ENCODE peak calls at places on chromosomes 1 and 21, in seven cellular contexts. I is MM.1S, Q is GM23248, S is OCI-LY7, K is HCT116, R is SK-N-SH, M is neural progenitor cell. N is an unnamed sample.

GRCh38 chr1:10514490-10515235 is 39.9 kb downstream of the PEX14 start:
- DNase-seq in I (no peak), Q (peak; percentile 63), S (no peak), K (peak; percentile 29), R (peak; percentile 66), M (peak; percentile 76), N (peak; percentile 59)

GRCh38 chr1:38858833-38859560 is 575 bp downstream of the RRAGC start:
- DNase-seq in I (peak; percentile 79), Q (peak; percentile 89), S (peak; percentile 65), K (peak; percentile 21), R (peak; percentile 62), M (no peak), N (peak; percentile 77)

GRCh38 chr1:153548722-153549695 is at the start of gene S100A3:
- DNase-seq in I (no peak), Q (peak; percentile 96), S (no peak), K (no peak), R (no peak), M (no peak), N (peak; percentile 73)

GRCh38 chr1:29974345-29974744 is 738.0 kb downstream of the PTPRU start:
- DNase-seq in I (no peak), Q (peak; percentile 74), S (no peak), K (peak; percentile 16), R (no peak), M (peak; percentile 32), N (no peak)

GRCh38 chr1:119782541-119783338 is 14.0 kb upstream of the HMGCS2 start:
- DNase-seq in I (no peak), Q (no peak), S (no peak), K (no peak), R (no peak), M (no peak), N (no peak)

GRCh38 chr1:43937179-43937865 is 3.7 kb downstream of the ARTN start:
- DNase-seq in I (no peak), Q (no peak), S (no peak), K (no peak), R (no peak), M (no peak), N (no peak)

GRCh38 chr1:156816561-156817328 is at the start of gene SH2D2A:
- DNase-seq in I (peak; percentile 92), Q (peak; percentile 58), S (peak; percentile 84), K (no peak), R (no peak), M (no peak), N (no peak)

GRCh38 chr1:201050515-201051277 is 27.2 kb upstream of the KIF21B start:
- DNase-seq in I (no peak), Q (peak; percentile 78), S (no peak), K (no peak), R (no peak), M (no peak), N (peak; percentile 28)

GRCh38 chr1:12215562-12215961 is 14.3 kb upstream of the VPS13D start:
- DNase-seq in I (no peak), Q (no peak), S (no peak), K (no peak), R (no peak), M (no peak), N (no peak)

GRCh38 chr1:211813590-211813989 is 17.0 kb downstream of the LPGAT1 start:
- DNase-seq in I (no peak), Q (peak; percentile 17), S (no peak), K (no peak), R (no peak), M (no peak), N (peak; percentile 14)

GRCh38 chr1:27556781-27557595 is 47.0 kb downstream of the AHDC1 start:
- DNase-seq in I (peak; percentile 73), Q (peak; percentile 98), S (peak; percentile 77), K (peak; percentile 77), R (peak; percentile 94), M (peak; percentile 88), N (peak; percentile 95)

GRCh38 chr1:226203693-226204092 is 17.2 kb upstream of the ACBD3 start:
- DNase-seq in I (no peak), Q (no peak), S (peak; percentile 31), K (no peak), R (no peak), M (no peak), N (no peak)

GRCh38 chr1:162018418-162018817 is 5.3 kb downstream of the OLFML2B start:
- DNase-seq in I (no peak), Q (no peak), S (no peak), K (no peak), R (no peak), M (no peak), N (no peak)

GRCh38 chr1:180249725-180250498 is 19.8 kb downstream of the LHX4 start:
- DNase-seq in I (no peak), Q (no peak), S (no peak), K (no peak), R (no peak), M (no peak), N (no peak)

GRCh38 chr1:193905288-193906085 is 719.1 kb upstream of the B3GALT2 start:
- DNase-seq in I (no peak), Q (no peak), S (no peak), K (no peak), R (no peak), M (no peak), N (no peak)

GRCh38 chr1:92822907-92823306 is 8.9 kb upstream of the RPL5 start:
- DNase-seq in I (no peak), Q (peak; percentile 39), S (no peak), K (no peak), R (no peak), M (peak; percentile 7), N (peak; percentile 40)

GRCh38 chr1:236400061-236400638 is 6.1 kb downstream of the EDARADD start:
- DNase-seq in I (no peak), Q (no peak), S (no peak), K (no peak), R (no peak), M (peak; percentile 63), N (no peak)

GRCh38 chr1:1752190-1752589 is 26.1 kb downstream of the NADK start:
- DNase-seq in I (no peak), Q (no peak), S (no peak), K (no peak), R (no peak), M (no peak), N (no peak)

GRCh38 chr1:39348278-39348677 is 143.2 kb upstream of the BMP8A start:
- DNase-seq in I (no peak), Q (no peak), S (no peak), K (no peak), R (no peak), M (no peak), N (no peak)

GRCh38 chr1:65159801-65160523 is 12.0 kb downstream of the AK4 start:
- DNase-seq in I (no peak), Q (no peak), S (no peak), K (no peak), R (no peak), M (no peak), N (no peak)

GRCh38 chr1:202144510-202145324 is at the start of gene ARL8A:
- DNase-seq in I (peak; percentile 67), Q (peak; percentile 80), S (peak; percentile 73), K (no peak), R (peak; percentile 93), M (peak; percentile 87), N (peak; percentile 84)

GRCh38 chr1:186165303-186165702 is 209.8 kb downstream of the TPR start:
- DNase-seq in I (no peak), Q (peak; percentile 42), S (no peak), K (no peak), R (no peak), M (no peak), N (no peak)

GRCh38 chr1:226372885-226373284 is 35.0 kb downstream of the PARP1 start:
- DNase-seq in I (no peak), Q (no peak), S (no peak), K (no peak), R (no peak), M (no peak), N (no peak)

GRCh38 chr1:150162862-150163706 is 13.4 kb downstream of the PLEKHO1 start:
- DNase-seq in I (no peak), Q (peak; percentile 98), S (peak; percentile 49), K (no peak), R (peak; percentile 71), M (peak; percentile 89), N (peak; percentile 96)

DNA sequence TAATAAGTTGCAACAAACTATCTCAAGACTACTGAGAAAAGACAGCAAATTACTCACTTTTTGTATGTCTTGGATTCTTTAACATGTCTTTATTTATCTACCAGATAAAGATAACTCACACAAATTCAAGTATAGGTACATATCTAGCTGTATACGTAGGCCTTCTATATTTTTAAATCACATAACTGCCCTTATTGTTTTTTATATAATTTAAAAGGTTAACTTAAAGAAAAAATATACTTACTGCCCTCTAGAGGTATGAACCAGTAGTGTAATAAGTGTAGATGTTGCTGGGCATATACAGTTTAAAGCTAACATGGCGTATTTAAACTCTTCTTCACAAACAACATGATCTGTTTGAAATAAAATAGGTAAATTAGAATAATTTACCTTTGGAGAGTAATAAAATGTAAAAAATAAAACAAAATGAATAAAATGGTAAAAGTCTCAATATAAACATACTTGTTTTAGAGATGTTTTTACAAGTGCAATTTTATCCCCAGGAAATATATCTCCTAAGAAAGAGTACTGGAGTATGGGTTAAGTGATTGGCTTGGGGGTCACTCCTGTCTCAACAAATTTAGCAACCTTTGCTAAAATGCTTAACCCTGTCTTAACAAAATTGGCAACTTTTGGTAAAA is 235.2 kb downstream of the KCNT2 start:
- DNase-seq in I (peak; percentile 57), Q (peak; percentile 44), S (peak; percentile 35), K (peak; percentile 34), R (peak; percentile 3), M (peak; percentile 16), N (peak; percentile 46)
- TF ChIP-seq EZH2phosphoT487 in I (no peak), Q (no peak), S (no peak), K (no peak), R (no peak), M (no peak), N (no peak)

DNA sequence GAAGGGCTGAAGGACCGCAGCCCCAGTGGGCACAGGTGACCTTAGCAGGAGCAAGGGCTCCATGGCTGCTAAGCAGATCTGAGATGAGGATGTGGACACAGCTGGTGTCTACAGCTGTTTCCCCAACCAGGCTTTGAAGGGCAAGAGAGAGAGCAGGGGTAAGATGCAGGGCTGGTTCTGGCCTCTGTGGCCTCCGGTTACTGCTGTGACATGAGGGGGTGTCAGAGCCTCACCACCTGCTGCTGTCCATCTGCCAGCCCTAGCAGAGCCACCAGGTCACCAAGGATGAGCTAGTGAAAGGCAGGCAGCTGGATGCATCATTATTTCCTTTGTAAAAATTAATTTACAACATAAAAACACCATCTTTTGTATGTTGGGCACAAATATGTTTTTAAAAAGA is 33.4 kb downstream of the OBSCN start:
- DNase-seq in I (no peak), Q (no peak), S (no peak), K (no peak), R (no peak), M (no peak), N (no peak)
- H3K9me3 ChIP-seq in I (no peaks in the 10 kb centered on the region), Q (no peaks in the 10 kb centered on the region), S (peaks cover 56% of the 10 kb centered on the region), K (peaks cover 39% of the 10 kb centered on the region), R (peaks cover 22% of the 10 kb centered on the region), M (peaks cover 15% of the 10 kb centered on the region), N (peaks cover 30% of the 10 kb centered on the region)

DNA sequence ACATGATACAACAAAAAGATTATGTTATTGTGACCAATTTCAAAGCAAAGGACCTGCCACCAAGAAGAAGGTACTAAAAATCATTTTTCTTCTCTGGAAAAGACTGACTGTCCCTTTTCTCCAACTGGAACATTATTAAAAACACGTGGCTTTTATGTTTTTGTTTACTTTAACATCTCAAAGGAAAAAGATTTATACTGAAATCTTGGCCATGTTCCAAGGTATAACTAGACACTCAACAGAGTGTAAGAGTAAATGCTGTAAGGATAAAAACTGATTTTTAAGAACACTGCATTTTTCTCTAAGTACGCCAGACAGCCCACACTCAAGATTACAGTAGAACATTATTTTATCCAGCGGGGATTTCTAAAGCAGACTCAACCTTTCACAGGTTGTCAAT is 62.1 kb downstream of the BRWD1 start:
- DNase-seq in I (no peak), Q (peak; percentile 5), S (no peak), K (no peak), R (no peak), M (no peak), N (peak; percentile 18)
- TF ChIP-seq EZH2phosphoT487 in I (no peak), Q (no peak), S (no peak), K (no peak), R (no peak), M (no peak), N (no peak)

GRCh38 chr21:45351061-45351460 is 53.9 kb upstream of the COL18A1 start:
- DNase-seq in I (no peak), Q (no peak), S (no peak), K (no peak), R (no peak), M (no peak), N (no peak)
- H3K9me3 ChIP-seq in I (no peaks in the 10 kb centered on the region), Q (no peaks in the 10 kb centered on the region), S (no peaks in the 10 kb centered on the region), K (no peaks in the 10 kb centered on the region), R (no peaks in the 10 kb centered on the region), M (no peaks in the 10 kb centered on the region), N (no peaks in the 10 kb centered on the region)

N was measured in hepatocyte.